ENCODE peak calls at places on chromosomes 13 and 19, in four cellular contexts. Y is endothelial cell of umbilical vein, F is mammary epithelial cell, J is H9. P is an unnamed sample.

GRCh38 chr13:20157387-20157786 is 3.5 kb downstream of the GJA3 start:
- DNase-seq in Y (no peak), F (no peak), J (peak; percentile 8), P (no peak)

GRCh38 chr19:18441804-18442788 is 4.2 kb upstream of the ISYNA1 start:
- DNase-seq in Y (no peak), J (no peak), F (no peak), P (peak; percentile 80)

GRCh38 chr13:51524846-51525566 is 59.3 kb upstream of the WDFY2 start:
- DNase-seq in Y (no peak), J (no peak), F (no peak), P (no peak)

GRCh38 chr13:108037348-108037747 is 178.0 kb downstream of the LIG4 start:
- DNase-seq in F (no peak), Y (no peak), J (no peak), P (no peak)

GRCh38 chr13:43279696-43280095 is 256.3 kb downstream of the DNAJC15 start:
- DNase-seq in Y (no peak), F (no peak), J (no peak), P (no peak)

GRCh38 chr19:480016-480855 is 16.1 kb upstream of the MADCAM1 start:
- DNase-seq in J (peak; percentile 82), Y (peak; percentile 55), F (peak; percentile 28), P (peak; percentile 98)

GRCh38 chr13:41610426-41610825 is 153.1 kb downstream of the RGCC start:
- DNase-seq in J (no peak), F (peak; percentile 92), Y (peak; percentile 39), P (no peak)

GRCh38 chr13:87889241-87889640 is 218.1 kb downstream of the SLITRK5 start:
- DNase-seq in Y (no peak), F (no peak), J (no peak), P (no peak)

GRCh38 chr19:51525731-51526130 is 5.7 kb downstream of the SIGLEC6 start:
- DNase-seq in J (no peak), F (no peak), Y (no peak), P (no peak)

GRCh38 chr13:39616087-39616694 is 13.2 kb upstream of the LHFPL6 start:
- DNase-seq in Y (peak; percentile 70), F (peak; percentile 27), J (peak; percentile 55), P (no peak)

GRCh38 chr19:58046856-58047255 is 12.2 kb upstream of the ZNF135 start:
- DNase-seq in F (no peak), Y (no peak), J (no peak), P (peak; percentile 66)

GRCh38 chr13:28442872-28443271 is 52.1 kb downstream of the FLT1 start:
- DNase-seq in F (no peak), Y (no peak), J (no peak), P (no peak)

GRCh38 chr19:15463865-15464371 is 426 bp downstream of the RASAL3 start:
- DNase-seq in F (no peak), J (peak; percentile 56), Y (no peak), P (no peak)

DNA sequence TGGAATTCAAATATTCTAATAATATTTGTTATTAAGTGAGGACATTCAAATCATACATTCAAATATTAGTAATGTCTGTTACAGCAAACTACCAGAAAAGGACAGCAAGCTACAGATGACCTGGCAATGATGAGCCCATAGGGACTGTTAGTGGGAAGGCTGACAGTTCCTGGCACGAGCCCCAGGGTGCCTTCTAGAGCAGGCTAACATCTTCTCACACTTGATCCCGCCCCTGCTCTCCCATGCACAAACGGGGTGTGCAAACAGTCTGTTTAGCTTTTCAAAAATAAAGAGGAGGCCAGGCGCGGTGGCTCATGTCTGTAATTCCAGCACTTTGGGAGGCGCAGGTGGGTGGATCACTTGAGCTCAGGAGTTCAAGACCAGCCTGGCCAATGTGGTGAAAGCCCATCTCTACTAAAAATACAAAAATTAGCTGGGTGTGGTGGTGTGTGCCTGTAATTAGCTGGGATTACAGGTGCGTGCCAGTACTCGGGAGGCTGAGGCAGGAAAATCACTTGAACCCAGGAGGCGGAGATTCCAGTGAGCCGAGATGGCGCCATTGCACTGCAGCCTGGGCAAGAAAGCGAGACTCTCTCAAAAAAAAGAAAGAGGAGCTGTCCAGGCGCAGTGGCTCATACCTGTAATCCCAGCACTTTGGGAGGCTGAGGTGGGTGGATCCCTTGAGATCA is 9.6 kb upstream of the GARRE1 start:
- DNase-seq in Y (no peak), J (no peak), F (no peak), P (no peak)
- TF ChIP-seq CTCF in Y (no peak), J (no peak), F (no peak), P (no peak)

GRCh38 chr19:35986664-35987570 is 8.1 kb upstream of the SDHAF1 start:
- DNase-seq in J (peak; percentile 76), F (no peak), Y (no peak), P (peak; percentile 85)
- H2AFZ ChIP-seq in J (no peak overlapping the region), F (no peak overlapping the region), Y (no peak overlapping the region), P (no peak overlapping the region)

GRCh38 chr19:35327642-35328041 is 1.3 kb upstream of the CD22 start:
- DNase-seq in J (peak; percentile 61), F (no peak), Y (no peak), P (no peak)
- TF ChIP-seq CTCF in J (peak; percentile 63), F (peak; percentile 18), Y (no peak), P (peak; percentile 18)

GRCh38 chr13:36774895-36775294 is 44.1 kb upstream of the RFXAP start:
- DNase-seq in F (no peak), J (no peak), Y (peak; percentile 4), P (no peak)

GRCh38 chr13:36776175-36776574 is 42.8 kb upstream of the RFXAP start:
- DNase-seq in J (no peak), F (no peak), Y (no peak), P (no peak)

GRCh38 chr13:36783883-36784282 is 35.1 kb upstream of the RFXAP start:
- DNase-seq in J (no peak), F (no peak), Y (no peak), P (no peak)

DNA sequence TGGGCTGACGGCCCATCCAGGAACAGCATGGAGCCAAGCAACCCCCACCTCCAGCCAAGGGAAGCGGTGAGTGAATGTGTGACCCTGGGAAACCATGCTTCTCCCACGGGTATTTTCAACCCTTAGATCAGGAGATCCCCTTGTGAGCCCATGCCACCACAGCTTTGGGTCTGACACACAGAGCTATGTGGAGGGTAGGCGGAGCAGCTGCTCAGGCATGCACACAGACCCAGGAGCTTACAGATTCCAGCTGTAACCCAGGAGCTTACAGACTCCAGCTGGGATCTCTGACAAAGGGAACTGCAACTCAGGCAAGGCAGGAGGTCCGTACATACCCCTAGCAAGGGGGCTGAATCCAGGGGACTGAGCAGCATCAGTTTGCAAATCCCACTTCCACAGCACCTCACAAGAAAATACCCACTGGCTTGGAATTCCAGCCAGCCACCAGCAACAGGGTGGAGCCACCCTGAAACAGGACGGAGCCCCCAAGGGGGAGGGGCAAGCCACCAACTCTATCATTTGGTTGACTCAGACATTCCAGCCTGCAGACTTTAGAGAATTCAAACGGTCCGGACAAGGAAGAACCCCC is 40.8 kb upstream of the RFXAP start:
- DNase-seq in J (peak; percentile 74), F (peak; percentile 27), Y (no peak), P (no peak)
- H2AFZ ChIP-seq in J (no peak overlapping the region), F (no peak overlapping the region), Y (no peak overlapping the region), P (no peak overlapping the region)